ENCODE peak calls at places on chromosomes 3 and 15, in six cellular contexts. J, Z, W, D, A and T are unnamed samples.

GRCh38 chr3:187066228-187066995 is 72.9 kb downstream of the RPL39L start:
- DNase-seq in J (peak; percentile 44), Z (peak; percentile 24), W (peak; percentile 38), D (peak; percentile 55), A (peak; percentile 28), T (no peak)

GRCh38 chr3:152350139-152350538 is 81.4 kb downstream of the MBNL1 start:
- DNase-seq in J (no peak), Z (no peak), W (no peak), D (no peak), A (no peak), T (no peak)

GRCh38 chr15:68302729-68303128 is 25.2 kb downstream of the FEM1B start:
- DNase-seq in J (no peak), Z (no peak), W (no peak), D (no peak), A (no peak), T (no peak)

GRCh38 chr3:129289201-129289921 is 10.7 kb downstream of the HMCES start:
- DNase-seq in J (no peak), Z (peak; percentile 67), W (no peak), D (no peak), A (no peak), T (peak; percentile 71)

GRCh38 chr3:52004158-52004787 is 8.6 kb upstream of the RPL29 start:
- DNase-seq in J (no peak), Z (no peak), W (peak; percentile 65), D (peak; percentile 59), A (no peak), T (no peak)

GRCh38 chr3:74089854-74090253 is 465.1 kb upstream of the PDZRN3 start:
- DNase-seq in J (no peak), Z (no peak), W (no peak), D (no peak), A (no peak), T (no peak)

GRCh38 chr3:38725726-38726410 is 76.4 kb upstream of the SCN5A start:
- DNase-seq in J (no peak), Z (no peak), W (peak; percentile 14), D (no peak), A (no peak), T (no peak)

GRCh38 chr3:169666501-169667379 is 3.2 kb upstream of the MECOM start:
- DNase-seq in J (no peak), Z (no peak), W (no peak), D (peak; percentile 25), A (no peak), T (no peak)

GRCh38 chr3:169841171-169841570 is 28.5 kb upstream of the LRRC34 start:
- DNase-seq in J (no peak), Z (no peak), W (no peak), D (no peak), A (no peak), T (no peak)

GRCh38 chr3:64353256-64353655 is 128.0 kb upstream of the PRICKLE2 start:
- DNase-seq in J (no peak), Z (no peak), W (no peak), D (no peak), A (no peak), T (no peak)

GRCh38 chr3:53255775-53256703 is at the start of gene TKT:
- DNase-seq in J (peak; percentile 78), Z (peak; percentile 76), W (peak; percentile 85), D (peak; percentile 99), A (peak; percentile 76), T (peak; percentile 68)

GRCh38 chr15:70014311-70014707 is 83.4 kb downstream of the TLE3 start:
- DNase-seq in J (no peak), Z (no peak), W (no peak), D (no peak), A (no peak), T (no peak)

GRCh38 chr15:60395276-60396011 is 2.3 kb downstream of the ANXA2 start:
- DNase-seq in J (no peak), Z (no peak), W (no peak), D (no peak), A (no peak), T (no peak)

GRCh38 chr3:10173926-10174435 is 9.3 kb downstream of the IRAK2 start:
- DNase-seq in J (peak; percentile 88), Z (no peak), W (peak; percentile 94), D (no peak), A (no peak), T (peak; percentile 90)

GRCh38 chr15:59284768-59285368 is 78.2 kb downstream of the LDHAL6B start:
- DNase-seq in J (no peak), Z (no peak), W (no peak), D (no peak), A (no peak), T (no peak)

GRCh38 chr3:9345041-9345440 is 17.8 kb upstream of the THUMPD3 start:
- DNase-seq in J (no peak), Z (no peak), W (no peak), D (no peak), A (no peak), T (no peak)

GRCh38 chr15:53847745-53848144 is 88.3 kb upstream of the WDR72 start:
- DNase-seq in J (no peak), Z (no peak), W (no peak), D (no peak), A (no peak), T (no peak)

GRCh38 chr3:103389356-103389755 is 954.5 kb downstream of the ZPLD1 start:
- DNase-seq in J (peak; percentile 12), Z (no peak), W (no peak), D (no peak), A (no peak), T (no peak)

GRCh38 chr15:36390491-36390890 is 188.9 kb upstream of the CDIN1 start:
- DNase-seq in J (no peak), Z (no peak), W (no peak), D (no peak), A (no peak), T (no peak)